ENCODE peak calls at places on chromosomes 6 and 20, in five cellular contexts. I is cardiac fibroblast, P is choroid plexus epithelial cell, S is osteoblast, N is breast epithelium. L is an unnamed sample.

GRCh38 chr6:113432729-113433505 is 424.2 kb upstream of the MARCKS start:
- DNase-seq in S (no peak), N (no peak), I (peak), P (no peak), L (no peak)

GRCh38 chr20:2872304-2873009 is 824 bp upstream of the PTPRA start:
- DNase-seq in S (peak), I (peak), P (peak), N (no peak), L (peak)

GRCh38 chr6:35589201-35589739 is 76.6 kb upstream of the TULP1 start:
- DNase-seq in S (no peak), P (no peak), N (no peak), I (no peak), L (no peak)

GRCh38 chr6:72321741-72322140 is 300.1 kb upstream of the KCNQ5 start:
- DNase-seq in I (peak), P (peak), S (peak), N (no peak), L (no peak)

GRCh38 chr6:126112171-126112632 is 125.9 kb downstream of the TRMT11 start:
- DNase-seq in I (peak), S (peak), N (no peak), P (peak), L (no peak)

GRCh38 chr6:37222125-37222967 is 35.2 kb upstream of the TBC1D22B start:
- DNase-seq in S (peak), I (peak), N (peak), P (peak), L (peak)

GRCh38 chr6:41353333-41353732 is 17.9 kb downstream of the NCR2 start:
- DNase-seq in N (no peak), S (no peak), I (no peak), P (no peak), L (no peak)

GRCh38 chr6:106692112-106692822 is 62.9 kb downstream of the QRSL1 start:
- DNase-seq in N (peak), S (peak), P (peak), I (peak), L (peak)

GRCh38 chr6:141464490-141464889 is 668.2 kb upstream of the GJE1 start:
- DNase-seq in S (no peak), I (peak), P (peak), N (no peak), L (no peak)

GRCh38 chr20:34708621-34709043 is 4.5 kb downstream of the TP53INP2 start:
- DNase-seq in P (peak), N (no peak), I (peak), S (peak), L (no peak)

GRCh38 chr6:125953502-125953875 is 3.1 kb upstream of the HINT3 start:
- DNase-seq in I (no peak), P (no peak), S (no peak), N (no peak), L (no peak)

GRCh38 chr6:147285087-147285855 is 81.1 kb downstream of the STXBP5 start:
- DNase-seq in I (peak), N (no peak), P (peak), S (no peak), L (peak)

GRCh38 chr6:19759117-19759880 is 77.9 kb upstream of the ID4 start:
- DNase-seq in N (no peak), S (peak), P (peak), I (peak), L (no peak)

GRCh38 chr6:3139090-3139903 is 18.0 kb downstream of the TUBB2A start:
- DNase-seq in S (peak), I (peak), N (peak), P (peak), L (no peak)

DNA sequence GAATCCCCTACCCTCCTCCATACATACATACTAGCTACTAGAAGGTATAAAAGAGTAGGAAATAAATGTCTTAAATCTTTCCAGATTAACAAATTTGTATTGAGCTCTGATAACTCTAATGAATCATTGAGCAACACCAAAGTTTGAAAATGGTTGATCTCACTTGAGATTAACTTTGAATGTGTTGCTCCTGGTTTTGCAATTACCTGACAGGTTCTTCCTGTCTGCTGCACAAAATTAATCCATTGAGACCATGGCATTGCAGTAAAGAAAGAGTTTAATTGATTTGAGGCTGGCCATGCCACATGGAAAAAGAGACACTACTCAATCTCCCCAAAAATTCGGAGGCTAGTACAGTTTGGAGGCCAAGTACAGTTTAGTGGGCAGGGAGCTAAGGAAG is 21.3 kb upstream of the EZR start:
- DNase-seq in I (no peak), S (no peak), P (no peak), N (no peak), L (no peak)
- H3K4me3 ChIP-seq in I (no peak), S (no peak), P (no peak), N (no peak), L (no peak)

GRCh38 chr6:108690326-108691000 is 129.7 kb downstream of the FOXO3 start:
- DNase-seq in S (no peak), I (peak), P (peak), N (no peak), L (no peak)

GRCh38 chr6:108697646-108698161 is 137.0 kb downstream of the FOXO3 start:
- DNase-seq in I (peak), S (no peak), P (peak), N (no peak), L (no peak)

GRCh38 chr6:108689279-108690161 is 128.8 kb downstream of the FOXO3 start:
- DNase-seq in S (peak), N (peak), I (peak), P (peak), L (peak)

GRCh38 chr6:108694816-108695215 is 134.1 kb downstream of the FOXO3 start:
- DNase-seq in P (no peak), S (no peak), N (no peak), I (no peak), L (no peak)

GRCh38 chr6:108693406-108694154 is 132.9 kb downstream of the FOXO3 start:
- DNase-seq in N (no peak), S (no peak), I (no peak), P (no peak), L (no peak)
- TF ChIP-seq CTCF in N (no peak), S (no peak), I (no peak), P (no peak), L (no peak)

GRCh38 chr6:144343736-144344428 is 58.7 kb downstream of the UTRN start:
- DNase-seq in P (no peak), I (peak), S (no peak), N (no peak), L (no peak)

GRCh38 chr6:144346719-144347446 is 61.7 kb downstream of the UTRN start:
- DNase-seq in I (peak), S (peak), N (no peak), P (peak), L (no peak)

GRCh38 chr6:144347447-144347758 is 62.3 kb downstream of the UTRN start:
- DNase-seq in S (no peak), I (no peak), P (no peak), N (no peak), L (no peak)

GRCh38 chr6:144344651-144345050 is 59.5 kb downstream of the UTRN start:
- DNase-seq in P (no peak), N (no peak), I (no peak), S (no peak), L (no peak)

DNA sequence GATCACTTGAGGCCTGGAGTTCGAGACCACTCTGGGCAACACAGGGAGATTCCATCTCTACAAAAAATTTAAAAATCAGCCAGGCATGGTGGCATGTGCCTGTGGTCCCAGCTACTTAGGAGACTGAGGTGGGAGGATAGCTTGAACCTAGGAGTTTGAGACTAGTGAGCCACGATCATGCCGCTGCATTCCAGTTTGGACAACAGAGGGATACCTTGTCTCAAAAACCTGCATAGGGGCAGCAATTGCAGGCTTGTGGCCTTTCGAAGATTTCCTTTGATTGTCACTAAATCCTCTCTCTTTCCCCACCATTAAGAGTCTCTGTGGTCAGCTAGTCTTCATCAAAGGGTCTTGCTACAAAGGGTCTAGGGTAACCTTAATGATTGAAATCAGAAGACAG is 60.3 kb downstream of the UTRN start:
- DNase-seq in N (no peak), I (no peak), S (no peak), P (no peak), L (no peak)
- H3K4me3 ChIP-seq in N (no peak), I (no peak), S (no peak), P (no peak), L (no peak)

GRCh38 chr6:158565482-158566040 is 5.7 kb downstream of the TMEM181 start:
- DNase-seq in S (peak), N (peak), P (no peak), I (no peak), L (no peak)
- TF ChIP-seq CTCF in S (no peak), N (no peak), P (peak), I (peak), L (peak)

GRCh38 chr6:169212436-169212835 is 41.2 kb downstream of the THBS2 start:
- DNase-seq in N (no peak), S (no peak), I (peak), P (peak), L (no peak)
- H3K4me3 ChIP-seq in N (peak), S (no peak), I (no peak), P (no peak), L (peak)

DNA sequence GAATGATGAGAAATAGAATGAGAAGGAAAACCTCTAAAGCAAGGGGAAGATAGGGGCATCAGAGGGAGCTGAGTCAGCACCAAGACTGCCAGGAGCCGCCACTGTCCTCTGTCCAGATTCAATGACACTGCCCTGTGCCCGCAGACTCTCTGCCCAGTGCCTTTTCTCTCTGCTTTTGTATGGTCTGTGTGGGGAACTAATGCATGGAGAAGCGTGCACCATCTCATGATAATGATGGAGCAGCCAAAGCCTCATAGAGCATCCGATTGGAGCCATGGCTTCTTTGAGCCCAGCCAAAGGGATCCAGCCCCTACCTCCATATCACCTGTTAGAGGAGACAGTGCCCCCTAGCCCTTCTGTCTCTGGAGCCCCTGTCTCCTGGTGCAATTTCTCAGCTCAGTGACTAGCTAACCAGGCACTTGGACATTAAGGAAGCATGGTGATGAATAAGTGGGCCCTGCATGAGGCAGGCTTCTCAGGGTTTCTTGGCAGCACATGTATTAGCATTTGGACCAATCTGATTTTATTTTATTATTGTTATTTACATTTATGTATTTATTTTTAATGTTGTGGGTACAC is 6.5 kb upstream of the PFDN4 start:
- DNase-seq in N (no peak), S (no peak), P (no peak), I (no peak), L (no peak)
- TF ChIP-seq CTCF in N (no peak), S (no peak), P (no peak), I (no peak), L (no peak)

L was measured in retinal pigment epithelial cell.